ENCODE peak calls at places on chromosomes 7 and 10, in seven cellular contexts. I is HepG2, D is GM12878, T is HCT116, B is H1, E is SK-N-SH, P is K562. H is an unnamed sample.

GRCh38 chr7:130134106-130134636 is 63.8 kb downstream of the KLHDC10 start:
- DNase-seq in I (no peak), B (no peak), D (no peak), E (no peak), P (no peak), T (no peak), H (no peak)

GRCh38 chr7:28573059-28573553 is 160.8 kb downstream of the CREB5 start:
- DNase-seq in D (no peak), B (no peak), T (no peak), E (peak; percentile 65), P (no peak), I (peak; percentile 18), H (peak; percentile 70)

GRCh38 chr10:97796651-97797050 is 24.9 kb upstream of the SFRP5 start:
- DNase-seq in I (no peak), P (no peak), T (no peak), B (no peak), E (no peak), D (no peak), H (no peak)

GRCh38 chr10:5546891-5547683 is 22.3 kb downstream of the CALML3 start:
- DNase-seq in E (no peak), P (no peak), I (peak; percentile 34), T (peak; percentile 63), B (no peak), D (no peak), H (peak; percentile 43)

GRCh38 chr10:14476641-14477407 is 146.1 kb upstream of the FRMD4A start:
- DNase-seq in B (no peak), E (no peak), T (no peak), I (no peak), D (no peak), P (no peak), H (no peak)

GRCh38 chr7:40865441-40866233 is 730.8 kb downstream of the SUGCT start:
- DNase-seq in D (no peak), I (no peak), T (no peak), P (no peak), E (no peak), B (no peak), H (no peak)

GRCh38 chr7:90919766-90920165 is 323.6 kb downstream of the CDK14 start:
- DNase-seq in P (no peak), I (no peak), T (no peak), B (no peak), D (no peak), E (no peak), H (no peak)

GRCh38 chr10:69640196-69640980 is 10.3 kb downstream of the FAM241B start:
- DNase-seq in T (no peak), B (no peak), D (no peak), I (no peak), E (no peak), P (no peak), H (no peak)

GRCh38 chr7:157150825-157151412 is 12.2 kb downstream of the UBE3C start:
- DNase-seq in T (no peak), B (peak; percentile 56), P (peak; percentile 52), I (peak; percentile 86), E (peak; percentile 76), D (no peak), H (peak; percentile 38)

GRCh38 chr10:1093696-1094095 is 37.5 kb downstream of the WDR37 start:
- DNase-seq in T (no peak), I (no peak), P (no peak), B (no peak), D (no peak), E (no peak), H (no peak)

GRCh38 chr7:44261239-44261638 is 60.5 kb downstream of the YKT6 start:
- DNase-seq in I (no peak), B (no peak), P (no peak), E (no peak), T (no peak), D (no peak), H (no peak)

GRCh38 chr10:74121368-74121767 is 29.3 kb downstream of the AP3M1 start:
- DNase-seq in E (no peak), I (no peak), T (no peak), B (no peak), P (no peak), D (no peak), H (no peak)

GRCh38 chr7:99829520-99830160 is 1.8 kb downstream of the CYP3A43 start:
- DNase-seq in T (no peak), I (peak; percentile 96), E (no peak), B (no peak), D (peak; percentile 23), P (no peak), H (no peak)

GRCh38 chr7:100897111-100897608 is 1.5 kb upstream of the ACHE start:
- DNase-seq in B (peak; percentile 78), P (peak; percentile 77), T (no peak), D (no peak), E (peak; percentile 87), I (no peak), H (peak; percentile 46)

GRCh38 chr7:37526623-37527022 is 78.0 kb upstream of the ELMO1 start:
- DNase-seq in P (no peak), E (no peak), I (no peak), T (no peak), B (no peak), D (no peak), H (no peak)

GRCh38 chr7:710161-710560 is 16.3 kb upstream of the DNAAF5 start:
- DNase-seq in B (no peak), P (no peak), D (no peak), T (no peak), I (no peak), E (no peak), H (no peak)

GRCh38 chr10:70053896-70054641 is 1.4 kb downstream of the MACROH2A2 start:
- DNase-seq in I (peak; percentile 20), T (peak; percentile 15), D (no peak), B (peak; percentile 76), E (peak; percentile 81), P (peak; percentile 18), H (peak; percentile 39)

GRCh38 chr10:74598891-74599566 is 227.4 kb upstream of the KAT6B start:
- DNase-seq in T (no peak), B (no peak), E (no peak), D (peak; percentile 78), P (no peak), I (no peak), H (no peak)

GRCh38 chr10:78902815-78903214 is 166.0 kb upstream of the ZMIZ1 start:
- DNase-seq in I (no peak), E (no peak), P (no peak), D (no peak), T (no peak), B (no peak), H (no peak)

GRCh38 chr10:118805146-118805545 is 50.4 kb upstream of the CACUL1 start:
- DNase-seq in E (no peak), I (no peak), T (no peak), P (no peak), D (no peak), B (no peak), H (no peak)

GRCh38 chr7:102429141-102429904 is 4.1 kb upstream of the ORAI2 start:
- DNase-seq in T (no peak), I (no peak), D (no peak), E (no peak), P (peak; percentile 13), B (no peak), H (no peak)

GRCh38 chr7:102432476-102433318 is 678 bp upstream of the ORAI2 start:
- DNase-seq in T (no peak), E (no peak), B (no peak), P (no peak), I (no peak), D (no peak), H (no peak)

GRCh38 chr7:102434039-102434481 is 685 bp downstream of the ORAI2 start:
- DNase-seq in B (no peak), I (no peak), D (no peak), T (no peak), E (peak; percentile 75), P (no peak), H (no peak)

GRCh38 chr7:102433319-102434038 is at the start of gene ORAI2:
- DNase-seq in E (peak; percentile 100), B (peak; percentile 86), T (no peak), I (no peak), D (no peak), P (peak; percentile 95), H (peak; percentile 69)

GRCh38 chr7:102431617-102432298 is 1.6 kb upstream of the ORAI2 start:
- DNase-seq in B (no peak), D (no peak), I (peak; percentile 29), T (no peak), P (peak; percentile 29), E (no peak), H (peak; percentile 43)
- TF ChIP-seq JUND in B (no peak), D (no peak), I (no peak), T (no peak), P (no peak), E (no peak), H (no peak)

GRCh38 chr7:80957226-80957625 is 38.4 kb upstream of the SEMA3C start:
- DNase-seq in I (no peak), P (no peak), E (no peak), T (no peak), D (no peak), B (no peak), H (no peak)

DNA sequence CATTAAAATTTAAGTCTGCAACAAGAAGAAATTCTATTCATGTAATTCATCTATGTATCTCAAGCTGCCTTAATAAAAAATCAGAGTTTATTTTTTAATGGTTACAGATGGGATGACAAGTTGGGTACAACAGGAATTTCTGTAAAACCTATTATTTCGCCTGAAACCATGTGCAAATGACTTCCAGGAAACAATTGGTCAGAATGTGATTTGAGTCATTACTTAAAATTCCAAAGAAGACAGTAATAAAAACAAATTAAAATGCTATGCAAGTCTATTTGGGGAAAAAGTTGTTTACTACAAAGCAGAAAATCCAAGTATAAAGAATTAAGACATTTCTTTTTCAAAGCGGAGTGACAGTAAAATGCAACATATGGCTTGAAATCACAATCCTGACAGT is 41.4 kb upstream of the SEMA3C start:
- DNase-seq in B (no peak), P (no peak), I (no peak), D (no peak), T (no peak), E (no peak), H (no peak)
- TF ChIP-seq JUND in B (no peak), P (no peak), I (no peak), D (no peak), T (no peak), E (no peak), H (no peak)

GRCh38 chr7:30244340-30244739 is 40.1 kb upstream of the ZNRF2 start:
- DNase-seq in T (no peak), D (no peak), B (no peak), E (no peak), P (no peak), I (no peak), H (no peak)
- TF ChIP-seq JUND in T (no peak), D (no peak), B (no peak), E (no peak), P (no peak), I (no peak), H (no peak)

GRCh38 chr10:131126321-131127121 is 185.0 kb downstream of the TCERG1L start:
- DNase-seq in T (no peak), B (no peak), E (no peak), I (no peak), D (no peak), P (no peak), H (no peak)

GRCh38 chr10:131125511-131126225 is 185.9 kb downstream of the TCERG1L start:
- DNase-seq in E (no peak), P (no peak), B (no peak), I (no peak), D (no peak), T (no peak), H (no peak)

GRCh38 chr10:131127610-131128009 is 183.9 kb downstream of the TCERG1L start:
- DNase-seq in I (no peak), D (no peak), E (peak; percentile 48), T (no peak), B (no peak), P (no peak), H (no peak)

GRCh38 chr10:131128731-131129130 is 182.8 kb downstream of the TCERG1L start:
- DNase-seq in I (no peak), P (no peak), E (no peak), D (no peak), T (no peak), B (no peak), H (no peak)

GRCh38 chr10:131127122-131127589 is 184.4 kb downstream of the TCERG1L start:
- DNase-seq in D (no peak), I (no peak), T (no peak), B (no peak), P (no peak), E (no peak), H (no peak)
- TF ChIP-seq JUND in D (no peak), I (no peak), T (no peak), B (no peak), P (no peak), E (no peak), H (no peak)

H was measured in T47D.